ENCODE peak calls at places on chromosomes 4 and X, in eight cellular contexts. One of them, this sample, is unnamed. For H3K4me1, the result is how much of the 10 kb centered on the place peaks cover.

GRCh38 chr4:120202222-120202621 is 135.6 kb upstream of the MAD2L1 start:
- DNase-seq in H9: no peak
- DNase-seq in gastrocnemius medialis: no peak
- DNase-seq in aorta: no peak
- DNase-seq in H1: no peak
- DNase-seq in thoracic aorta: no peak
- DNase-seq in transverse colon: no peak
- DNase-seq in CD8-positive, alpha-beta T cell: no peak
- DNase-seq in this sample: no peak

GRCh38 chr4:54228563-54229501 is at the start of gene PDGFRA:
- DNase-seq in H9: peak
- DNase-seq in gastrocnemius medialis: peak
- DNase-seq in aorta: peak
- DNase-seq in H1: no peak
- DNase-seq in thoracic aorta: no peak
- DNase-seq in transverse colon: peak
- DNase-seq in CD8-positive, alpha-beta T cell: no peak
- DNase-seq in this sample: peak

GRCh38 chr4:7172508-7172907 is 19.8 kb upstream of the SORCS2 start:
- DNase-seq in H9: peak
- DNase-seq in gastrocnemius medialis: no peak
- DNase-seq in aorta: no peak
- DNase-seq in H1: no peak
- DNase-seq in thoracic aorta: no peak
- DNase-seq in transverse colon: no peak
- DNase-seq in CD8-positive, alpha-beta T cell: no peak
- DNase-seq in this sample: peak

GRCh38 chr4:162075691-162076090 is 88.1 kb downstream of the FSTL5 start:
- DNase-seq in H9: no peak
- DNase-seq in gastrocnemius medialis: no peak
- DNase-seq in aorta: no peak
- DNase-seq in H1: no peak
- DNase-seq in thoracic aorta: no peak
- DNase-seq in transverse colon: no peak
- DNase-seq in CD8-positive, alpha-beta T cell: no peak
- DNase-seq in this sample: no peak

GRCh38 chrX:13533726-13534125 is 35.7 kb upstream of the EGFL6 start:
- DNase-seq in H9: no peak
- DNase-seq in gastrocnemius medialis: no peak
- DNase-seq in aorta: no peak
- DNase-seq in H1: no peak
- DNase-seq in thoracic aorta: no peak
- DNase-seq in transverse colon: no peak
- DNase-seq in CD8-positive, alpha-beta T cell: no peak
- DNase-seq in this sample: no peak

GRCh38 chr4:113834302-113834701 is 72.8 kb upstream of the CAMK2D start:
- DNase-seq in H9: no peak
- DNase-seq in gastrocnemius medialis: no peak
- DNase-seq in aorta: no peak
- DNase-seq in H1: no peak
- DNase-seq in thoracic aorta: no peak
- DNase-seq in transverse colon: no peak
- DNase-seq in CD8-positive, alpha-beta T cell: no peak
- DNase-seq in this sample: no peak

GRCh38 chr4:79042079-79042674 is 102.9 kb upstream of the PAQR3 start:
- DNase-seq in H9: no peak
- DNase-seq in gastrocnemius medialis: no peak
- DNase-seq in aorta: no peak
- DNase-seq in H1: no peak
- DNase-seq in thoracic aorta: no peak
- DNase-seq in transverse colon: no peak
- DNase-seq in CD8-positive, alpha-beta T cell: no peak
- DNase-seq in this sample: peak

GRCh38 chr4:91961504-91961903 is 342.3 kb upstream of the GRID2 start:
- DNase-seq in H9: no peak
- DNase-seq in gastrocnemius medialis: no peak
- DNase-seq in aorta: no peak
- DNase-seq in H1: no peak
- DNase-seq in thoracic aorta: no peak
- DNase-seq in transverse colon: no peak
- DNase-seq in CD8-positive, alpha-beta T cell: no peak
- DNase-seq in this sample: no peak

GRCh38 chr4:22338806-22339205 is 177.1 kb downstream of the ADGRA3 start:
- DNase-seq in H9: no peak
- DNase-seq in gastrocnemius medialis: no peak
- DNase-seq in aorta: no peak
- DNase-seq in H1: no peak
- DNase-seq in thoracic aorta: no peak
- DNase-seq in transverse colon: no peak
- DNase-seq in CD8-positive, alpha-beta T cell: no peak
- DNase-seq in this sample: no peak

GRCh38 chr4:24150021-24150420 is 260.2 kb upstream of the PPARGC1A start:
- DNase-seq in H9: no peak
- DNase-seq in gastrocnemius medialis: no peak
- DNase-seq in aorta: no peak
- DNase-seq in H1: no peak
- DNase-seq in thoracic aorta: no peak
- DNase-seq in transverse colon: no peak
- DNase-seq in CD8-positive, alpha-beta T cell: no peak
- DNase-seq in this sample: no peak

GRCh38 chrX:48508400-48509244 is at the start of gene PORCN:
- DNase-seq in H9: peak
- DNase-seq in gastrocnemius medialis: peak
- DNase-seq in aorta: peak
- DNase-seq in H1: no peak
- DNase-seq in thoracic aorta: no peak
- DNase-seq in transverse colon: peak
- DNase-seq in CD8-positive, alpha-beta T cell: peak
- DNase-seq in this sample: peak

GRCh38 chrX:133229361-133229760 is 11.2 kb upstream of the TFDP3 start:
- DNase-seq in H9: no peak
- DNase-seq in gastrocnemius medialis: no peak
- DNase-seq in aorta: no peak
- DNase-seq in H1: no peak
- DNase-seq in thoracic aorta: no peak
- DNase-seq in transverse colon: no peak
- DNase-seq in CD8-positive, alpha-beta T cell: no peak
- DNase-seq in this sample: no peak

GRCh38 chr4:57211131-57211530 is 100.9 kb upstream of the IGFBP7 start:
- DNase-seq in H9: no peak
- DNase-seq in gastrocnemius medialis: no peak
- DNase-seq in aorta: no peak
- DNase-seq in H1: no peak
- DNase-seq in thoracic aorta: no peak
- DNase-seq in transverse colon: no peak
- DNase-seq in CD8-positive, alpha-beta T cell: no peak
- DNase-seq in this sample: no peak

GRCh38 chrX:40082447-40083119 is 15.2 kb downstream of the BCOR start:
- DNase-seq in H9: no peak
- DNase-seq in gastrocnemius medialis: no peak
- DNase-seq in aorta: peak
- DNase-seq in H1: no peak
- DNase-seq in thoracic aorta: no peak
- DNase-seq in transverse colon: no peak
- DNase-seq in CD8-positive, alpha-beta T cell: no peak
- DNase-seq in this sample: no peak

GRCh38 chrX:23662853-23663252 is 4.4 kb upstream of the PRDX4 start:
- DNase-seq in H9: no peak
- DNase-seq in gastrocnemius medialis: no peak
- DNase-seq in aorta: no peak
- DNase-seq in H1: no peak
- DNase-seq in thoracic aorta: no peak
- DNase-seq in transverse colon: no peak
- DNase-seq in CD8-positive, alpha-beta T cell: no peak
- DNase-seq in this sample: no peak

GRCh38 chr4:83237591-83237990 is 47.0 kb downstream of the COQ2 start:
- DNase-seq in H9: no peak
- DNase-seq in gastrocnemius medialis: no peak
- DNase-seq in aorta: no peak
- DNase-seq in H1: no peak
- DNase-seq in thoracic aorta: no peak
- DNase-seq in transverse colon: no peak
- DNase-seq in CD8-positive, alpha-beta T cell: no peak
- DNase-seq in this sample: no peak

GRCh38 chrX:68059469-68059868 is 373.8 kb downstream of the OPHN1 start:
- DNase-seq in H9: no peak
- DNase-seq in gastrocnemius medialis: no peak
- DNase-seq in aorta: no peak
- DNase-seq in H1: no peak
- DNase-seq in thoracic aorta: no peak
- DNase-seq in transverse colon: no peak
- DNase-seq in CD8-positive, alpha-beta T cell: no peak
- DNase-seq in this sample: no peak

GRCh38 chr4:64617813-64618212 is 208.6 kb upstream of the TECRL start:
- DNase-seq in H9: no peak
- DNase-seq in gastrocnemius medialis: no peak
- DNase-seq in aorta: no peak
- DNase-seq in H1: no peak
- DNase-seq in thoracic aorta: no peak
- DNase-seq in transverse colon: no peak
- DNase-seq in CD8-positive, alpha-beta T cell: no peak
- DNase-seq in this sample: no peak

GRCh38 chr4:102562995-102563394 is 61.8 kb downstream of the NFKB1 start:
- DNase-seq in H9: no peak
- DNase-seq in gastrocnemius medialis: no peak
- DNase-seq in aorta: no peak
- DNase-seq in H1: no peak
- DNase-seq in thoracic aorta: no peak
- DNase-seq in transverse colon: no peak
- DNase-seq in CD8-positive, alpha-beta T cell: no peak
- DNase-seq in this sample: no peak

GRCh38 chrX:7090506-7091095 is 56.9 kb upstream of the STS start:
- DNase-seq in H9: no peak
- DNase-seq in gastrocnemius medialis: no peak
- DNase-seq in aorta: no peak
- DNase-seq in H1: no peak
- DNase-seq in thoracic aorta: no peak
- DNase-seq in transverse colon: no peak
- DNase-seq in CD8-positive, alpha-beta T cell: no peak
- DNase-seq in this sample: no peak
- H3K4me1 ChIP-seq in H9: under half
- H3K4me1 ChIP-seq in gastrocnemius medialis: under half
- H3K4me1 ChIP-seq in aorta: under half
- H3K4me1 ChIP-seq in H1: under half
- H3K4me1 ChIP-seq in thoracic aorta: under half
- H3K4me1 ChIP-seq in transverse colon: under half
- H3K4me1 ChIP-seq in CD8-positive, alpha-beta T cell: under half
- H3K4me1 ChIP-seq in this sample: under half

DNA sequence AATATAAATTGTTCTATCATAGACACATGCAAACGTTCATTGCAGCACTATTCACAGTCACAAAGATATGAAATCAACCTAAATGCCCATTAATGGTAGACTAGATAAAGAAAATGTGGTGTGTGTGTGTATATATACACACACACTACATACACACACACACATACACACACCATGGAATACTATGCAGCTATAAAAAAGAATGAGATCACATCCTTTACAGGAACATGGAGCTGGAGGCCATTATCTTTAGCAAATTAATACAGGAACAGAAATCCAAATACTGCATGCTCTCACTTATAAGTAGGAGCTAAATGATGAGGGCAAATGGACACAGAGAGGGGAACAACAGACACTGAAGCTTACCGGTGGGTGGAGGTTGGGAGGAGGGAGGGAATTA is 65.2 kb downstream of the MTHFD2L start:
- DNase-seq in H9: no peak
- DNase-seq in gastrocnemius medialis: no peak
- DNase-seq in aorta: no peak
- DNase-seq in H1: no peak
- DNase-seq in thoracic aorta: no peak
- DNase-seq in transverse colon: no peak
- DNase-seq in CD8-positive, alpha-beta T cell: no peak
- DNase-seq in this sample: no peak
- H3K4me1 ChIP-seq in H9: under half
- H3K4me1 ChIP-seq in gastrocnemius medialis: under half
- H3K4me1 ChIP-seq in aorta: under half
- H3K4me1 ChIP-seq in H1: under half
- H3K4me1 ChIP-seq in thoracic aorta: under half
- H3K4me1 ChIP-seq in transverse colon: under half
- H3K4me1 ChIP-seq in CD8-positive, alpha-beta T cell: under half
- H3K4me1 ChIP-seq in this sample: under half

DNA sequence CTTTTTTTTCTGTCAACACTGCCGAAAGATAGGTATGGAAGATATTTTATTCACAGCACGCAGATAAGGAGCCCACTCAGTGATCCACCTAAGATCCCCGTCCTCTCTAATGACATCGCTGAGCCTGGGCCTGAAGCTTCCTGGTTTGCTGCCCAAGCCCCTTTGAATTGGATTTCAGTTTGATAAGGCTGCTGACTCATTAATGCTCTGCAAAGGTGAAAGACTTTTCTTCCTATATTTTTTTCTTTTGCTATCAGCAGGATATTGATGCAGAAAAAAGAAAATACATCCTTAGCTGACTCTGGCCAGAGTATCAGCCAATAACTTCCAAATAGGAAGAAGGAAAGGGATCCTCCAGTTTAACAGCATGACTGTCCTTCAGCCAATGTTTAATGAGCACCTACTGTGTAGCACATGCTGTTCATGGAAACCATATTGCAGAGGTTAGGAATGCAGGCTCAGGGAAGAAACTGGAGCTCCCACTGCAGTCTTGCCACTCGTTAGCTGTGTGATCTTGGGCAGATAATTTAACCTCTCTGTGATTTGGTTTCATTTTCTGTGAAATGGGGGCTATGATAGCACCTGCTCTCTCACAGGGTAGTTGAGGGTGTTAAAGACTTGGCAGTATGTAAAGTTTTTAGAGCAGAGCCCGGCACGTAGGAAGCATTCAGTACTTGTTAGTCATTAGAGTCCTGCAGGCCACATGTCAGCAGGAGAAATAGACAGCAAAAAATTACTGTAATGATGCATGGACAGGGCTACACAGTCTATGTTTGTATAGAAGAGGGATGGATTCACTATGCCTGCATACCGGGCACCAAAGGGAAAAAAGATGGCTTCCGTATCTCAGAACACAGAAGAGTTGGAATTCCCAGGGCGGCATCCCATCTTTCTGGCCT is 39.3 kb downstream of the EVC start:
- DNase-seq in H9: no peak
- DNase-seq in gastrocnemius medialis: no peak
- DNase-seq in aorta: no peak
- DNase-seq in H1: no peak
- DNase-seq in thoracic aorta: no peak
- DNase-seq in transverse colon: no peak
- DNase-seq in CD8-positive, alpha-beta T cell: no peak
- DNase-seq in this sample: no peak
- H3K4me1 ChIP-seq in H9: under half
- H3K4me1 ChIP-seq in gastrocnemius medialis: under half
- H3K4me1 ChIP-seq in aorta: under half
- H3K4me1 ChIP-seq in H1: under half
- H3K4me1 ChIP-seq in thoracic aorta: under half
- H3K4me1 ChIP-seq in transverse colon: under half
- H3K4me1 ChIP-seq in CD8-positive, alpha-beta T cell: under half
- H3K4me1 ChIP-seq in this sample: under half

DNA sequence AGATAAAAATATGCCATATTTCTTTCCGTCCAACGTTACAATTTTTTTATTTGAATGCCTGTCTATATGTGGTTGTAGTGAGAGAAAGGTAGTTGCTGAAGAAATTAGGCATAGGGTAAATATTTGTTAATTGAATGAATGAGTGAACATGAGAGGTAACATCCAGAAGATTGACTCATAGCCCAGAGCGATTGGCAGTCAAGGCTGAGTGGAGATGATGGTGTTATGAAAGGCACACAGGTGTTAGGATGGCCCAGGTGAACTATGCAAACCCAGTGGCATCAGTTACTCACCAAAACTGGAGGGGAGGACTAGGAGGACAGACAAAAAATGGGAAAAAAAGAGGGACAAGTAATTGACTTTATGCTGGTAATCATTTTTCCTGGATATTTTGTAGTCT is 31.7 kb upstream of the SPRY1 start:
- DNase-seq in H9: no peak
- DNase-seq in gastrocnemius medialis: no peak
- DNase-seq in aorta: no peak
- DNase-seq in H1: no peak
- DNase-seq in thoracic aorta: no peak
- DNase-seq in transverse colon: no peak
- DNase-seq in CD8-positive, alpha-beta T cell: no peak
- DNase-seq in this sample: no peak
- H3K4me1 ChIP-seq in H9: under half
- H3K4me1 ChIP-seq in gastrocnemius medialis: under half
- H3K4me1 ChIP-seq in aorta: under half
- H3K4me1 ChIP-seq in H1: under half
- H3K4me1 ChIP-seq in thoracic aorta: under half
- H3K4me1 ChIP-seq in transverse colon: under half
- H3K4me1 ChIP-seq in CD8-positive, alpha-beta T cell: under half
- H3K4me1 ChIP-seq in this sample: under half

This sample was measured in tibial nerve.